ENCODE peak calls at places on chromosomes 11 and 22, in four cellular contexts. P, B, O and L are unnamed samples.

GRCh38 chr11:87187930-87188329 is 150.2 kb downstream of the TMEM135 start:
- DNase-seq in P (no peak), B (no peak), O (no peak), L (no peak)

GRCh38 chr11:36409152-36409713 is 100.8 kb downstream of the TRAF6 start:
- DNase-seq in P (peak; percentile 56), B (peak; percentile 84), O (no peak), L (no peak)

GRCh38 chr22:11627436-11627797 is 3900.6 kb upstream of the OR11H1 start:
- DNase-seq in P (no peak), B (no peak), O (no peak), L (no peak)

GRCh38 chr11:46728659-46729040 is 9.6 kb downstream of the F2 start:
- DNase-seq in P (no peak), B (no peak), O (no peak), L (no peak)

GRCh38 chr11:58917159-58917765 is 22.0 kb upstream of the GLYATL1 start:
- DNase-seq in P (no peak), B (no peak), O (no peak), L (no peak)

GRCh38 chr22:45914309-45914708 is 62.7 kb downstream of the WNT7B start:
- DNase-seq in P (no peak), B (no peak), O (no peak), L (no peak)

GRCh38 chr11:65555693-65556231 is 2.4 kb downstream of the LTBP3 start:
- DNase-seq in P (no peak), B (peak; percentile 81), O (no peak), L (no peak)

GRCh38 chr22:21974058-21974649 is 8.4 kb downstream of the TOP3B start:
- DNase-seq in P (no peak), B (no peak), O (no peak), L (no peak)

GRCh38 chr11:131980878-131981668 is 610.7 kb downstream of the NTM start:
- DNase-seq in P (no peak), B (no peak), O (no peak), L (no peak)

GRCh38 chr22:30562391-30562790 is 12.1 kb downstream of the GAL3ST1 start:
- DNase-seq in P (no peak), B (no peak), O (no peak), L (no peak)

GRCh38 chr22:48851933-48852549 is 975.6 kb downstream of the BRD1 start:
- DNase-seq in P (no peak), B (no peak), O (no peak), L (no peak)

DNA sequence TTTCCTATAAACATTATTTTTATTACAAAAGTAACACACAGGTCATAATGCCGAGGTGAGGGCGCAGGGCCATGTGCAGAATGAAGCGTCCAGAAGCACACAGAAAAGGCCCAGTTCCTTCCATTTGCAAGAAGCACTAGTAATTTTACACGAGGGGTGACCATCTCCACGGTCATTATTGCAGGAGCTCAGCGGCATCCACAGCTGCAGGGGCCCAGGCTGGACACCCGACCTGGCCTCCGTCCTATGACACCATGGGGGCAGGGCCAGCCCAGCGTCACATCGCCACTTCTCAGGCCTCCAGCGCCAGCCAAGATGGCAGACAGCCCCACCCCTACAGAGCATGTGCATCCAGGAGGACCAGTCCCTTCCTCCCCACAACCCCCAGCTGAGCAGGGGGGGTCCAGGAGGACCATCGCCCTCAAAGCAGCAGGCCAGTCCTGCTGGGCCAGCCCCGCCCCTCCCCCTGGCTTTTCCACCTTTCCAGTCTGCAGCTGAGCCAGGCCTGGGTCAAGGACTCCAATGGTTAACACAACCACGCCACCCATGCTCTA is 3.5 kb downstream of the IGF2 start:
- DNase-seq in P (no peak), B (no peak), O (no peak), L (no peak)
- H3K4me3 ChIP-seq in P (no peak overlapping the region), B (no peak overlapping the region), O (no peak overlapping the region), L (no peak overlapping the region)

DNA sequence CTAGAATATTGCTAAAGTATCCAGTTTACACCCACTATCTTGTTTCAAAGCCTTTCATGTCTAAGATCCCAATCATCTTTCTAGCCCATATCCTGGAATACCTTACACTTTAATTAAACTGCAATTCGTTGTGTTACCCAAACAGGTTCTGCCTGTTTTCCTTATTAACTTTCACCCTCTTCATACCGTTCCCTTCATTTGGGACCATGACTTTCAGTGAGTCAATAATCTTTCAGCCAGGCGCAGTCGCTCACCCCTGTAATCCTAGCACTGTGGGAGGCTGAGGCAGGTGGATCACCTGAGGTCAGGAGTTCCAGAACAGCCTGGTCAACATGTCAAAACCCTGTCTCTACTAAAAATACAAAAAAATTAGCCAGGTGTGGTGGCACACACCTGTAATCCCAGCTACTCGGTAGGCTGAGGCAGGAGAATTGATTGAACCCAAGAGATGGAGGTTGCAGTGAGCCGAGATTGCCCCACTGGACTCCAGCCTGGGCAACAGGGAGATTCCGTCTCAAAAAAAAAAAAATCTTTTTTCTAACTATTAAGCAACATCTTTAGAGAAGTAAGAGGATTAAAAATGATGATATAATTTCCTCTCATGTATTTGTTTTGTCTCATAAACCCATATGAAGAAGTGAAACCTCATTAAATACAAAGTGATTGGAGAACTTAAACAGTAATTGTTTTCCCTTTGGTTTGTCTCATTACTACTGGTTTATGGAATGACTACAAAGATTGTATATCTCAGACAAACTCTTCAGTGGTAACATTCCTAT is 20.7 kb downstream of the DMC1 start:
- DNase-seq in P (no peak), B (no peak), O (no peak), L (no peak)
- H3K27ac ChIP-seq in P (no peak overlapping the region), B (no peak overlapping the region), O (no peak overlapping the region), L (no peak overlapping the region)

GRCh38 chr11:44325698-44326097 is 15.8 kb upstream of the ALX4 start:
- DNase-seq in P (no peak), B (no peak), O (no peak), L (no peak)
- H3K27me3 ChIP-seq in P (peaks cover 52% of the 10 kb centered on the region), B (peaks cover 100% of the 10 kb centered on the region), O (peaks cover 77% of the 10 kb centered on the region), L (peaks cover 79% of the 10 kb centered on the region)

GRCh38 chr11:83112886-83113285 is 41.2 kb upstream of the RAB30 start:
- DNase-seq in P (no peak), B (peak; percentile 14), O (no peak), L (no peak)

GRCh38 chr11:83118814-83119213 is 38.1 kb upstream of the PCF11 start:
- DNase-seq in P (no peak), B (no peak), O (no peak), L (no peak)

GRCh38 chr11:83119216-83119615 is 37.7 kb upstream of the PCF11 start:
- DNase-seq in P (no peak), B (no peak), O (no peak), L (no peak)

GRCh38 chr11:83115551-83115950 is 41.4 kb upstream of the PCF11 start:
- DNase-seq in P (no peak), B (no peak), O (no peak), L (no peak)

DNA sequence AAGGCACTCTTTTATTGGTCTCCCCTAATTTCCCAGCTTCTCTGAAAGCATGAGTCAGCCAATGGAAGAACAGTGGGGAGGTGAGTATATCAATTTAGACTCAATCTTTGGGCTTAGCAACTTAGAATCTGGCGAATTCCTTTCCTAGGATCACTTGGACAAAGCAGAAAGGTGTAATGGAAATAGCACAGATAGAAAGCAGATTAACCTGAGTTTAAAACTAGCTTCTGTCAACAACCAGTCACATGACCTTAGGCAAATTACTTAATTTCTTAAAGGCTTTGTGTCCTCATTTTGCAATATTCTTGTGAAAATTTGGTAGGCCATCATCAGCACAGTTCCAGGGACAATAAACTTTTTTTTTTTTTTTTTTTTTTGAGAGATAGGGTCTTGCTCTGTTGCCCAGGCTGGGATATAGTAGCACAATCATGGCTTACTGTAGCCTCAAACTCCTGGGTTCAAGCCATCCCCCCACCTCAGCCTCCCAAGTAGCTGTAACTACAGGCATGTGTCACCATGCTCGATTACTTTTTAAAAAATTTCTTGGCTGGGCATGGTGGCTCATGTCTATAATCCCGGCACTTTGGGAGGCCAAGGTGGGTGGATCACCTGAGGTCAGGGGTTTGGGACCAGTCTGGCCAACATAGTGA is 40.8 kb upstream of the PCF11 start:
- DNase-seq in P (no peak), B (no peak), O (no peak), L (no peak)
- H3K4me3 ChIP-seq in P (no peak overlapping the region), B (no peak overlapping the region), O (no peak overlapping the region), L (no peak overlapping the region)

DNA sequence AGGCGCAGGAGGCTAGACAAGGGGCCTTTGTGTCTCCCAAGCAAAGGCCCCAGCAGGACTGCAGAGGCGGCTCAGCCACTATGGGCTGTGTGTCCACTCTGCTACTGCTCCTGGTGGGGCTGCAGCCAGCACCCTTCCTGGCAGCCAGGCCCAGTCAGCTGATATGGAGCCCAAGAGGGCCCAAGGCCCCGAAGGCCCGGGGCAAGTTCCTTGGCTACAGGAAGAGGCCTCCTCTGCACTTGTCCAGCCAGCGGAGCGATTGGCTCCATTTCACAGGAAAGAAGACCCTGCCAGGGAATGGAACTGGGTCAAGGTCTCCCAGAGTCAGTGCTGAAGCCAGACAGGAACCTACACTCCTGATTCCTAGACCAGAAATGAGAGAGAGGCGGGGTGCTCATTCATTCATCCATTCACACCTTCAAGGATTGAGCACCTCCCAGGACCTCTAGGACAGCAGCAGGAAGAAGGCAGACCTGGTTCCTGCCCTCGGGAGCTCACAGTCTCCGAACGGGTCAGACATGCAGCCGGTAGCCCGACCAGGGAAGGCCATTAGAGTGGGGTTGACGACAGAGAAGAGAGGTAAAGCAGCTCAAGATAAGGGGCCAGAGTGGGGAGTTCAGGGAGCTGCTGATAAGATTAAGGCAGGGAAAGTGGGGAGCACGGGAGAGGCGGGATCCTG is 811 bp upstream of the P2RY2 start:
- DNase-seq in P (peak; percentile 35), B (no peak), O (no peak), L (no peak)
- H3K27ac ChIP-seq in P (peak overlapping the region; percentile 98), B (no peak overlapping the region), O (no peak overlapping the region), L (no peak overlapping the region)